ENCODE peak calls at places on chromosomes 4 and X, in six cellular contexts. One of them, this sample, is unnamed.

GRCh38 chr4:78532046-78532445 is 19.5 kb upstream of the ANXA3 start:
- DNase-seq in NB4: no peak
- DNase-seq in PC-3: peak
- DNase-seq in B cell: no peak
- DNase-seq in left lung: no peak
- DNase-seq in chondrocyte: no peak
- DNase-seq in this sample: no peak

GRCh38 chr4:140635606-140636005 is 66.8 kb upstream of the UCP1 start:
- DNase-seq in B cell: no peak
- DNase-seq in chondrocyte: no peak
- DNase-seq in NB4: no peak
- DNase-seq in PC-3: peak
- DNase-seq in left lung: peak
- DNase-seq in this sample: no peak

GRCh38 chr4:142960134-142960533 is 114.0 kb upstream of the INPP4B start:
- DNase-seq in B cell: no peak
- DNase-seq in PC-3: no peak
- DNase-seq in NB4: no peak
- DNase-seq in chondrocyte: no peak
- DNase-seq in left lung: no peak
- DNase-seq in this sample: no peak

GRCh38 chr4:6179362-6179761 is 21.0 kb downstream of the JAKMIP1 start:
- DNase-seq in PC-3: no peak
- DNase-seq in chondrocyte: no peak
- DNase-seq in B cell: no peak
- DNase-seq in left lung: no peak
- DNase-seq in NB4: no peak
- DNase-seq in this sample: peak

GRCh38 chr4:121209171-121209570 is 45.0 kb upstream of the TNIP3 start:
- DNase-seq in chondrocyte: no peak
- DNase-seq in NB4: no peak
- DNase-seq in B cell: no peak
- DNase-seq in left lung: no peak
- DNase-seq in PC-3: no peak
- DNase-seq in this sample: no peak

GRCh38 chrX:56978172-56978571 is 17.2 kb downstream of the SPIN3 start:
- DNase-seq in PC-3: peak
- DNase-seq in left lung: no peak
- DNase-seq in chondrocyte: no peak
- DNase-seq in NB4: peak
- DNase-seq in B cell: peak
- DNase-seq in this sample: peak

GRCh38 chrX:76172325-76172887 is 456 bp upstream of the PBDC1 start:
- DNase-seq in left lung: no peak
- DNase-seq in chondrocyte: no peak
- DNase-seq in NB4: no peak
- DNase-seq in B cell: no peak
- DNase-seq in PC-3: no peak
- DNase-seq in this sample: no peak

GRCh38 chr4:166172619-166173018 is 299.6 kb downstream of the TLL1 start:
- DNase-seq in left lung: no peak
- DNase-seq in chondrocyte: no peak
- DNase-seq in PC-3: no peak
- DNase-seq in NB4: no peak
- DNase-seq in B cell: no peak
- DNase-seq in this sample: peak

GRCh38 chr4:184287697-184288255 is 70.1 kb upstream of the ENPP6 start:
- DNase-seq in B cell: no peak
- DNase-seq in left lung: no peak
- DNase-seq in NB4: no peak
- DNase-seq in chondrocyte: no peak
- DNase-seq in PC-3: peak
- DNase-seq in this sample: peak

DNA sequence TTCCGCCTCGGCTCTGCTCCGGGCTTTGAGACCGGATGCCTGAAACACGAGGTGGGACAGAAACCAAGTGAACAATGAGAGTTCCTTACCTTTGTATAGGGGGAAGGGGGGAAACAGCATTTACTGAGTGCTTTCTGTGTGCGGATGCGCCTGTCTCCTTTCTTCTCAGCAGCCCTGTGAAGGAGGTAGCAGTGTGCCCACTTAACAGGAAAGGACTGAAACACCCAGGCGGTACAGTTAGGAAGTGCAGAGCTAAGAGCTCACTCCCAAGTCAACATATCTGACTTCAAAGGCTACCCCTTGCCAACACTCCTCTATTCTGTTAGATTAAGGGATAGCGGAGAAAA is 43.1 kb upstream of the TMSB15B start:
- DNase-seq in left lung: no peak
- DNase-seq in PC-3: peak
- DNase-seq in B cell: no peak
- DNase-seq in chondrocyte: no peak
- DNase-seq in NB4: peak
- DNase-seq in this sample: peak
- TF ChIP-seq CTCF in left lung: peak
- TF ChIP-seq CTCF in PC-3: peak
- TF ChIP-seq CTCF in B cell: peak
- TF ChIP-seq CTCF in chondrocyte: peak
- TF ChIP-seq CTCF in NB4: no peak
- TF ChIP-seq CTCF in this sample: peak

DNA sequence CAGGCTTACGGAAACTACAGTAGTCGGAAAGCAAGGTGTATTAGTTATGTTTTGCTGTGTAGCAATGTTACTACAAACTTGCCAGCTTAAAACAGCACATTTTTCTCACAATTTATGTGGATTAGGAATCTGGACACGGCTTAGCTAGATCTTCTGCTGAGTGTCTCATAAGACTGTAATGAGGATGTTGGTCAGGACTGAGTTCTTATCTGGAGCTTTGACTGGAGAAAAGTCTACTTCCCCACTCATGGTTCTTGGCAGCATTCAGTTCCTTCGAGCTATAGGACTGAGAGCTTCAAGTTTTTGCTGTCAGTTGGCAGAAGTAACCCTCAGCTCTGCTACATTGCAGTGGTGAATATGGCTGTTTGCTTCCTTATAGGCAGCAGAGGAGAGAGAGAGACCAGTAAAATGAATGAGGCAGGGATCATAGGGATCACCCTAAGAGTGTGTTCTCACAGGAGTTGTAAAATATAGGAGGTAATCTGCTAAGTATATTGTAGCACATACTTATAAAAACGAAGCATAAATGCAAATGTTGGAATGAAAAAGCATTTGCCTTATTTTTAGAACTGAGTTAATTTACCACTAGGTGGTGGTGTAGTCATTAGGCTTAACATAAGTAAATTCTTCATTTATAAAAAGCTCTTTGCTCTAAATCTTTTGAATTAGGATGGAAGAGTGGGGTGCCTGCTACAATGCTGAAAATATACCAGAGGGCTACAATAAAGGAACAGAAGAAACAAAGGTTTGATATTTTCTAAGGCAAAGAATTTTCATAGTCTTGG is 38.6 kb downstream of the ALG13 start:
- DNase-seq in B cell: no peak
- DNase-seq in chondrocyte: no peak
- DNase-seq in NB4: peak
- DNase-seq in left lung: no peak
- DNase-seq in PC-3: peak
- DNase-seq in this sample: no peak
- TF ChIP-seq CTCF in B cell: peak
- TF ChIP-seq CTCF in chondrocyte: peak
- TF ChIP-seq CTCF in NB4: no peak
- TF ChIP-seq CTCF in left lung: peak
- TF ChIP-seq CTCF in PC-3: peak
- TF ChIP-seq CTCF in this sample: peak

DNA sequence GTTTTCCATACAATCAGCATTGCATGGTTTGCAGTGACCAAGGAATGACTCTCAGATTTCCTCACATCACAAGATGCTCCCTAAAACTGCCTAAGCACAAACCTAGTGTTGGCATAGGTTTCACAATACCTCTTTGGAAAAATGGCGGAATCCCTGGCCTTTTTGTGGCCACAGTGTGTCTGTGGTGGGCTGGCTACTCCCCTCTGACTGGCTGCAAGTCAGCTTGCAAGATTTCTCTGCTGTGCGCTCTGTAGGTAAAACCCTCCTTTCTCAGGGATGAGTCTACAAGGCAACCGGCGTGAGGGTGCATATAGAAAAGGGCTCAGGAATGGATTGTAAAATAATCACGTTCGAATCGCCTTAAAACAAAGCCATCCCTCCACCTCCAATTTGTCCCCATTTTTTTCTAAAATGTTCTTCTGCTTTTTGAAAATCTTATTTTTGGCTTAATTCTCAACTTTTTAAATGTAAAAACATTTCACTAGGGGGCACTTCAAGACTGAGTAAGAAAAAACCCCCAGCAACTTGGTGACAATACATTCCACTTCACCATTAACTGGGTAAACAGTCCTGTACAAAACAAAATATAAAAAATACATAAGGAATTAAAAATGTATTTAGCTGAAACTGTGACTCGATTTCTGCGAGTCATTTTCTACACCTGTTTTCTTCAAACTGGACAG is 235.6 kb downstream of the STIM2 start:
- DNase-seq in chondrocyte: no peak
- DNase-seq in PC-3: peak
- DNase-seq in left lung: no peak
- DNase-seq in NB4: peak
- DNase-seq in B cell: no peak
- DNase-seq in this sample: no peak
- TF ChIP-seq CTCF in chondrocyte: peak
- TF ChIP-seq CTCF in PC-3: no peak
- TF ChIP-seq CTCF in left lung: no peak
- TF ChIP-seq CTCF in NB4: peak
- TF ChIP-seq CTCF in B cell: no peak
- TF ChIP-seq CTCF in this sample: no peak

GRCh38 chrX:12971282-12972003 is 3.5 kb upstream of the TMSB4X start:
- DNase-seq in B cell: no peak
- DNase-seq in chondrocyte: no peak
- DNase-seq in PC-3: no peak
- DNase-seq in NB4: no peak
- DNase-seq in left lung: no peak
- DNase-seq in this sample: peak

GRCh38 chrX:12972239-12972638 is 2.7 kb upstream of the TMSB4X start:
- DNase-seq in NB4: peak
- DNase-seq in B cell: no peak
- DNase-seq in PC-3: no peak
- DNase-seq in left lung: no peak
- DNase-seq in chondrocyte: no peak
- DNase-seq in this sample: no peak

GRCh38 chrX:12967711-12968465 is 7.0 kb upstream of the TMSB4X start:
- DNase-seq in chondrocyte: no peak
- DNase-seq in B cell: no peak
- DNase-seq in NB4: peak
- DNase-seq in PC-3: no peak
- DNase-seq in left lung: no peak
- DNase-seq in this sample: no peak

GRCh38 chrX:12972867-12973560 is 1.9 kb upstream of the TMSB4X start:
- DNase-seq in PC-3: no peak
- DNase-seq in left lung: no peak
- DNase-seq in NB4: no peak
- DNase-seq in chondrocyte: no peak
- DNase-seq in B cell: no peak
- DNase-seq in this sample: no peak

DNA sequence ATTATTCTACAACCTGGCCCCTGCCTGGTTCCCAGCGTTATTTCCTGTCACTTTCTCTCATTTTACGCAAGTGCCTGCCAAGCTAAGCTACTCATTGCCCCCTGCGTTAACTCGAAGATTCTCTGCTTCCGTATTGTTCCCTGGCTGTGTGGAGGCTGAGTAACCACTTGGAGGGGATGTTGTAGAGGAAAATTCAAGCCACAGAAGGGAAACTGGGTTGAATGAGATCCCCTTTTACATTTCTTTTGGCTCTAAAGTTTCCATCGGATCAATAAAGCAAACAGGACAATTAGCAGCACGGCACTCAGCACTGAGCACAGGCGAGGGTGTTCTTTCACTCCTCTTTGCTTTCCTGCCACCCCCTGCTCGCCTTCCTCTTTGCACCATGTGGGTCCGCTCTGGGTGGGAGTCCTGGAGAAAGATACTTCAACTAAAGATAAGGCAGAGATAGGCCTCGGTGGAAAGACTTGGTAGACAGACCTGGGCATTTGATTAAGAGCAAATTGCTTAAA is 4.2 kb upstream of the TMSB4X start:
- DNase-seq in left lung: no peak
- DNase-seq in chondrocyte: no peak
- DNase-seq in B cell: no peak
- DNase-seq in PC-3: peak
- DNase-seq in NB4: peak
- DNase-seq in this sample: peak
- TF ChIP-seq CTCF in left lung: peak
- TF ChIP-seq CTCF in chondrocyte: peak
- TF ChIP-seq CTCF in B cell: peak
- TF ChIP-seq CTCF in PC-3: peak
- TF ChIP-seq CTCF in NB4: peak
- TF ChIP-seq CTCF in this sample: peak

GRCh38 chr4:16196482-16197393 is 29.5 kb downstream of the TAPT1 start:
- DNase-seq in chondrocyte: no peak
- DNase-seq in left lung: no peak
- DNase-seq in NB4: peak
- DNase-seq in PC-3: peak
- DNase-seq in B cell: peak
- DNase-seq in this sample: no peak
- TF ChIP-seq CTCF in chondrocyte: peak
- TF ChIP-seq CTCF in left lung: no peak
- TF ChIP-seq CTCF in NB4: no peak
- TF ChIP-seq CTCF in PC-3: peak
- TF ChIP-seq CTCF in B cell: no peak
- TF ChIP-seq CTCF in this sample: no peak

GRCh38 chrX:261167-261857 is 19.9 kb upstream of the PLCXD1 start:
- DNase-seq in left lung: peak
- DNase-seq in B cell: no peak
- DNase-seq in PC-3: peak
- DNase-seq in chondrocyte: peak
- DNase-seq in NB4: no peak
- DNase-seq in this sample: no peak
- TF ChIP-seq CTCF in left lung: no peak
- TF ChIP-seq CTCF in B cell: no peak
- TF ChIP-seq CTCF in PC-3: no peak
- TF ChIP-seq CTCF in chondrocyte: no peak
- TF ChIP-seq CTCF in NB4: no peak
- TF ChIP-seq CTCF in this sample: no peak

GRCh38 chrX:154986826-154987575 is 35.5 kb downstream of the F8 start:
- DNase-seq in chondrocyte: no peak
- DNase-seq in PC-3: peak
- DNase-seq in NB4: peak
- DNase-seq in left lung: no peak
- DNase-seq in B cell: no peak
- DNase-seq in this sample: peak
- TF ChIP-seq CTCF in chondrocyte: peak
- TF ChIP-seq CTCF in PC-3: peak
- TF ChIP-seq CTCF in NB4: no peak
- TF ChIP-seq CTCF in left lung: no peak
- TF ChIP-seq CTCF in B cell: no peak
- TF ChIP-seq CTCF in this sample: no peak

DNA sequence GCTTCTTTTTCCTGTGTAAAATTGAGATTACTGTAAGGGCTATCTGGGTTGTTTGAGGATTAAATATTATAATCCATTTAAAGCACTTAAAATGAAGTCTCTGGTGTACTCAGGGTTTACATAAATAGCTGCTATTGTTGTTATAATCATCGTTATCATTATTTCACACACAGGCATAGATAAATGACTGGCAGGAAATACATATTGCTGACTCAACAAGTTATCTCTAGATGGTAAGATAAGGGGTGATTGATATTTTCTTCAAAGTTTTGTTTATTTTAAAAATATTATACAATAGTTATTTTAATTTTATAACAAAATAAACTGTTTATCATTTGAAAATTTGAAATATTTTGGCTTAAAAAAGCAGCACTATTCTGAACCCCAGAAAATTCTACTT is 134.3 kb upstream of the DCAF12L2 start:
- DNase-seq in left lung: no peak
- DNase-seq in B cell: no peak
- DNase-seq in PC-3: no peak
- DNase-seq in chondrocyte: no peak
- DNase-seq in NB4: no peak
- DNase-seq in this sample: no peak
- TF ChIP-seq CTCF in left lung: no peak
- TF ChIP-seq CTCF in B cell: no peak
- TF ChIP-seq CTCF in PC-3: no peak
- TF ChIP-seq CTCF in chondrocyte: no peak
- TF ChIP-seq CTCF in NB4: no peak
- TF ChIP-seq CTCF in this sample: no peak

This sample was measured in GM12865.